ENCODE peak calls at places on chromosomes 13 and 19, in six cellular contexts. X, R, T, L, F and M are unnamed samples.

GRCh38 chr13:74406439-74406838 is 272.2 kb upstream of the KLF12 start:
- DNase-seq in X (no peak), R (no peak), T (no peak), L (no peak), F (no peak), M (no peak)

GRCh38 chr13:94988654-94989053 is 276.3 kb upstream of the SOX21 start:
- DNase-seq in X (no peak), R (no peak), T (no peak), L (no peak), F (no peak), M (no peak)

GRCh38 chr13:105709181-105709580 is 826.3 kb downstream of the EFNB2 start:
- DNase-seq in X (no peak), R (no peak), T (no peak), L (no peak), F (no peak), M (no peak)

GRCh38 chr13:31951215-31951678 is 80.3 kb upstream of the FRY start:
- DNase-seq in X (peak), R (peak), T (peak), L (peak), F (peak), M (peak)

GRCh38 chr19:49924004-49924880 is 4.8 kb upstream of the ATF5 start:
- DNase-seq in X (no peak), R (no peak), T (peak), L (no peak), F (no peak), M (peak)

GRCh38 chr13:83831796-83832195 is 50.5 kb downstream of the SLITRK1 start:
- DNase-seq in X (no peak), R (no peak), T (no peak), L (no peak), F (no peak), M (no peak)

GRCh38 chr13:58025821-58026220 is 394.3 kb downstream of the PCDH17 start:
- DNase-seq in X (no peak), R (no peak), T (no peak), L (no peak), F (no peak), M (no peak)

GRCh38 chr19:17405250-17406038 is at the start of gene BST2:
- DNase-seq in X (peak), R (no peak), T (no peak), L (peak), F (peak), M (peak)

GRCh38 chr13:43014162-43014561 is 9.2 kb upstream of the DNAJC15 start:
- DNase-seq in X (no peak), R (no peak), T (no peak), L (no peak), F (no peak), M (no peak)

GRCh38 chr19:51742736-51743288 is 8.9 kb downstream of the FPR1 start:
- DNase-seq in X (no peak), R (no peak), T (no peak), L (no peak), F (no peak), M (no peak)

GRCh38 chr19:23415034-23415433 is 19.8 kb upstream of the ZNF91 start:
- DNase-seq in X (no peak), R (no peak), T (no peak), L (no peak), F (no peak), M (no peak)

GRCh38 chr19:50703915-50704548 is 15.6 kb downstream of the SHANK1 start:
- DNase-seq in X (no peak), R (peak), T (peak), L (no peak), F (no peak), M (no peak)

GRCh38 chr13:29877456-29878096 is 27.2 kb upstream of the UBL3 start:
- DNase-seq in X (no peak), R (no peak), T (no peak), L (no peak), F (no peak), M (no peak)

GRCh38 chr13:64855506-64855905 is 2374.6 kb downstream of the PCDH9 start:
- DNase-seq in X (no peak), R (no peak), T (no peak), L (no peak), F (no peak), M (no peak)

GRCh38 chr19:15365264-15365663 is 14.3 kb downstream of the AKAP8 start:
- DNase-seq in X (no peak), R (no peak), T (no peak), L (no peak), F (no peak), M (no peak)

GRCh38 chr13:72208112-72208645 is 341.2 kb upstream of the DACH1 start:
- DNase-seq in X (no peak), R (no peak), T (no peak), L (no peak), F (no peak), M (no peak)

GRCh38 chr19:41563847-41564514 is 12.0 kb upstream of the CEACAM21 start:
- DNase-seq in X (no peak), R (no peak), T (no peak), L (no peak), F (peak), M (no peak)

GRCh38 chr19:51246153-51246552 is 4.7 kb upstream of the SIGLECL1 start:
- DNase-seq in X (no peak), R (no peak), T (no peak), L (no peak), F (no peak), M (no peak)

GRCh38 chr13:107324416-107325204 is 756.7 kb upstream of the ARGLU1 start:
- DNase-seq in X (no peak), R (no peak), T (no peak), L (no peak), F (no peak), M (no peak)

GRCh38 chr19:53537523-53538377 is at the start of gene ZNF331:
- DNase-seq in X (peak), R (peak), T (peak), L (peak), F (peak), M (peak)
- TF ChIP-seq CTCF in X (peak), R (no peak), T (no peak), L (no peak), F (no peak), M (no peak)

GRCh38 chr19:58572818-58573657 is at the start of gene MZF1:
- DNase-seq in X (peak), R (peak), T (peak), L (peak), F (peak), M (peak)

GRCh38 chr19:58573658-58574164 is 576 bp upstream of the MZF1 start:
- DNase-seq in X (no peak), R (no peak), T (no peak), L (no peak), F (no peak), M (no peak)

GRCh38 chr19:58577581-58578429 is 4.7 kb upstream of the MZF1 start:
- DNase-seq in X (no peak), R (no peak), T (no peak), L (no peak), F (no peak), M (no peak)

GRCh38 chr19:58578430-58578925 is 5.3 kb upstream of the MZF1 start:
- DNase-seq in X (no peak), R (no peak), T (no peak), L (no peak), F (no peak), M (no peak)

DNA sequence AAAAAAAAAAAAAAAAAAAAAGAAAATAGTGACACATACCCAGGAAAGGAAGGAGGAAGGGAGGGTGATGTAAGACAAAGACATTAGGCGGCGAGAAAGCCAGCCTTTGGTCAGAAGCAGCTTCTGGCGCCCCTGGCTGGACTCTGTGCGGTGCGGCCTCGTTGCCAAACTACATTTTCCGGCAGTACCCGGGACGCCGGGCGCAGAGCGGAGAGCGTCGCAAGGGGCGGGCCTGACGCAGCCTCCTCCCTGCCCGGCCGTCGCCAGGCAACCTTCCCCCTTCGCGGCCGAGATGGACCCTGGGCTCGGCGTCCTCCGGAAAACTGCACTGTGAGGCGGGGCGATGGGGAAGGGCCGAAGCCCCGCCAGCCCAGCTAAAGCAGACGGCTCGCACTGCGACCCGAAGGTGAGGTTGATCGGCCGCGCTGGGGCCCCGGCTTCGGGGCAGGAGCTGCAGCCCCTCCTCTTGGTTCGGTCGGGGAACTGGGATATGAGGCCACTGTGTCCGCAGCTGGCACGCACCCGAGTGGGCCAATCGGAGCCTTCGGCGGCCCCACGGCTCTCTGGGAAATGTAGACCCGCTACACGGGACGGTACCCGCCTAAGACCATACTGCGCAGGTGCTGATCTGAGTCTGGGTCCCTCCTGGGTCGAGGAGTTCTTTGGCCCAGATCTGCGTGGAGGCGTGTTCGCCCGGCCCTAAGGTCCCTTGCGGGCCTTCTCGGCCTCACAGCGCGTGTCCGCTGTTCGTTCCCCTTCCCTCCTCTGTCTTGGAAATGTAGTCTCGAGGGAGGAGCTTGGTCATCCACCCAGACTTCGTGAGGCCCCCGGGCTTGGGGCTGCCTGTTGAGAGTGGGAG is 2.3 kb upstream of the MZF1 start:
- DNase-seq in X (peak), R (peak), T (peak), L (peak), F (peak), M (peak)
- TF ChIP-seq CTCF in X (no peak), R (no peak), T (no peak), L (no peak), F (no peak), M (no peak)

DNA sequence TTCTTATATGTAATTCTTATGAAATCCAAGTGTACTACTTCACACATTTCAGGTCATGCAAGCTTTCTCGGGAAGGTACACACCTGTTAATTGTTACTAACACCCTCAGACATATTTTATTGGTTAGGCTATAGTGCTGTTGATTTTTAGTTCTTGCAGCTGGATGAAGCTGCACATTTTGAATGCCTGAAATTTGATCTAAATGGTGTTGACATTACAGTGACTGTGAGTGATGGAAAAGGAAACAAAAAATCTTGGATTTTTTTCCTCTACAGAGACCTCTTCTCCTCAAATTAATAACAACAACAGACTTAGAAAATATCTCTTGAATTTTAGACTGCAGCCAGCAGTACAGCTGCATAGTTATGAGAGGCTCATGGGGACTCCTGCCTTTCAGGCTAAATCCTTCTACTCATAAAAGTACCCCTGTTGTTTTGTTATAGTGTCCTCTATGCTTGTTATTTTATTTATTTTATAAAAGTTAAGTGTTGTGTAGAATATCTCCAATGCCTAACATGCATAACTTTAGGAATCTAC is 500.5 kb upstream of the SPRY2 start:
- DNase-seq in X (no peak), R (no peak), T (no peak), L (no peak), F (no peak), M (no peak)
- TF ChIP-seq CTCF in X (no peak), R (no peak), T (no peak), L (no peak), F (no peak), M (no peak)

GRCh38 chr13:52809310-52809769 is 39.1 kb downstream of the PCDH8 start:
- DNase-seq in X (peak), R (peak), T (peak), L (peak), F (peak), M (peak)
- TF ChIP-seq CTCF in X (peak), R (peak), T (peak), L (peak), F (peak), M (no peak)

GRCh38 chr19:44740351-44740824 is 8.1 kb upstream of the BCL3 start:
- DNase-seq in X (no peak), R (no peak), T (no peak), L (no peak), F (no peak), M (no peak)
- TF ChIP-seq CTCF in X (no peak), R (no peak), T (no peak), L (no peak), F (no peak), M (no peak)

GRCh38 chr13:41470187-41470586 is 12.8 kb downstream of the RGCC start:
- DNase-seq in X (no peak), R (no peak), T (no peak), L (no peak), F (peak), M (no peak)
- TF ChIP-seq CTCF in X (no peak), R (no peak), T (no peak), L (no peak), F (no peak), M (no peak)

DNA sequence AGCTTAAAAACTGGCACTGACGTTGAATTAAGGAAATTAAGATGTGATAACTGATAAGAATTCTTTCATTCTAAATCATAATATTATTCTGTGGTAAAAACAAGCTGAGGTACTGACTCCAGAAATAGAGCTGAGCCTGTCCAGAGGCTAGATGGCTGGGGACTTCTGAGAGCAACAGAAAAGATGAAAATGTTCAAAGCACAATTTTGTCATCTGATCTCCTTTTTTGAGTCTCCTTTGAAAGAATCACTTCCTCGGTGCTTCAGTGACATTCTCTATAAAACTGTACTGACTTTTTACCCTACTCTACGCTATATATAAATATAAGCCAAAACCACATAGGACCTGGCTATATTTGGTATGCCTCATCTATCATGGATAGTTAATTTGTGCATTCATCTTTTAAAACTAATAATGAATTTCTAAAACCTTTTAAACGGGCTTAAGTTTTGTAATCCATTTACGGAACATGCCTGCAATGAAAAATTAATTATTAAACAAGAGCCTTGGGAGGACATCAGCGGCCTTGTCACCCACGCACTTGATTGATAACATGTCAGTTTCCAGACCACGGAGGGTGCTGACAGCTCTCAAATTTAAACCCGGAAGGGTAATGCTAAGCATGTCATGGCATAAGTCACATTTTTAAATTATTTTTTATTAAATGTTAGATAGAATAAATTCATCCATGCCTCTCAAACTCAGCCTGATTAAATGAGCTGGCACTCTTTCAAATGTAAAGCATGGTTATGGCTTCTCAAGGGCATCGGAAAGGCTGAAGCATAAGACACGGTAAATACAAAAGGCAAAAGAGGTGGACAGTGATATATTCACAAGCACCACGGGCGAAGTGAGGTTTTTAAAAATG is 235.4 kb downstream of the PCDH9 start:
- DNase-seq in X (no peak), R (no peak), T (no peak), L (no peak), F (no peak), M (no peak)
- TF ChIP-seq CTCF in X (no peak), R (no peak), T (peak), L (no peak), F (no peak), M (no peak)

DNA sequence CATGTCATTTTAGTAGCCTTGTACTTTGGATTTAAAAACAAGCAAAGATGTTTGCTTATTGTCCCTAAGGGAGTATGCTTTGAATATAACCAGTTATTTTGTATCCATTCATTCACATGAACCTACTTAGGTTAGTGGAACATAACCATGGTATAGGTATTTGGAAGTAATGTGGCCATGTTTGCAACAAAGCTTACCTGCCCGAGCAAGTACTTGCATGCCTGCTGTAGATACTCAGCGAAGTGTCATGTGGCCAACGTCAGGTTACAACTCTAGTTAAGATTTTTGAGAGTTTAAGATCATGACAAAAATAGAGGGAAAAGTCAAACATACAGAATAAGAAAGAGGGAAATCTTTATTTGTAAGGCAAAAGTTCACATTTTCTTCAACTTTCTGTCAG is 57.2 kb downstream of the COG6 start:
- DNase-seq in X (no peak), R (no peak), T (no peak), L (no peak), F (no peak), M (no peak)
- TF ChIP-seq CTCF in X (no peak), R (no peak), T (no peak), L (no peak), F (no peak), M (no peak)